ENCODE peak calls at places on chromosomes 4 and X, in six cellular contexts. One of them, this sample, is unnamed.

GRCh38 chr4:183417356-183417755 is 27.1 kb upstream of the CDKN2AIP start:
- DNase-seq in HTR-8/SVneo: no peak
- DNase-seq in HFF-Myc: no peak
- DNase-seq in substantia nigra: no peak
- DNase-seq in activated effector memory CD4-positive, alpha-beta T cell treated with Interleukin-2 at 50 U/mL for 16 hours: no peak
- DNase-seq in stimulated activated CD8-positive, alpha-beta memory T cell treated with anti-CD3 and anti-CD28 coated beads, Interleukin-15, amount 100 ng/mL, for 4 hours: no peak
- DNase-seq in this sample: no peak

GRCh38 chrX:44011505-44011904 is 38.3 kb upstream of the NDP start:
- DNase-seq in stimulated activated CD8-positive, alpha-beta memory T cell treated with anti-CD3 and anti-CD28 coated beads, Interleukin-15, amount 100 ng/mL, for 4 hours: no peak
- DNase-seq in HTR-8/SVneo: no peak
- DNase-seq in HFF-Myc: no peak
- DNase-seq in activated effector memory CD4-positive, alpha-beta T cell treated with Interleukin-2 at 50 U/mL for 16 hours: no peak
- DNase-seq in substantia nigra: no peak
- DNase-seq in this sample: no peak

GRCh38 chr4:16687011-16687410 is 211.4 kb downstream of the LDB2 start:
- DNase-seq in HTR-8/SVneo: no peak
- DNase-seq in substantia nigra: no peak
- DNase-seq in stimulated activated CD8-positive, alpha-beta memory T cell treated with anti-CD3 and anti-CD28 coated beads, Interleukin-15, amount 100 ng/mL, for 4 hours: no peak
- DNase-seq in HFF-Myc: no peak
- DNase-seq in activated effector memory CD4-positive, alpha-beta T cell treated with Interleukin-2 at 50 U/mL for 16 hours: no peak
- DNase-seq in this sample: no peak

GRCh38 chr4:173264245-173264959 is 69.8 kb downstream of the HMGB2 start:
- DNase-seq in HTR-8/SVneo: peak
- DNase-seq in activated effector memory CD4-positive, alpha-beta T cell treated with Interleukin-2 at 50 U/mL for 16 hours: peak
- DNase-seq in stimulated activated CD8-positive, alpha-beta memory T cell treated with anti-CD3 and anti-CD28 coated beads, Interleukin-15, amount 100 ng/mL, for 4 hours: no peak
- DNase-seq in HFF-Myc: peak
- DNase-seq in substantia nigra: no peak
- DNase-seq in this sample: no peak

GRCh38 chrX:68199062-68199848 is 234.0 kb downstream of the OPHN1 start:
- DNase-seq in substantia nigra: no peak
- DNase-seq in HFF-Myc: no peak
- DNase-seq in activated effector memory CD4-positive, alpha-beta T cell treated with Interleukin-2 at 50 U/mL for 16 hours: no peak
- DNase-seq in stimulated activated CD8-positive, alpha-beta memory T cell treated with anti-CD3 and anti-CD28 coated beads, Interleukin-15, amount 100 ng/mL, for 4 hours: no peak
- DNase-seq in HTR-8/SVneo: no peak
- DNase-seq in this sample: no peak

GRCh38 chr4:117514779-117515178 is 429.4 kb upstream of the TRAM1L1 start:
- DNase-seq in stimulated activated CD8-positive, alpha-beta memory T cell treated with anti-CD3 and anti-CD28 coated beads, Interleukin-15, amount 100 ng/mL, for 4 hours: no peak
- DNase-seq in activated effector memory CD4-positive, alpha-beta T cell treated with Interleukin-2 at 50 U/mL for 16 hours: no peak
- DNase-seq in substantia nigra: no peak
- DNase-seq in HFF-Myc: no peak
- DNase-seq in HTR-8/SVneo: no peak
- DNase-seq in this sample: no peak

GRCh38 chrX:7170903-7171302 is 22.9 kb upstream of the PUDP start:
- DNase-seq in HTR-8/SVneo: no peak
- DNase-seq in activated effector memory CD4-positive, alpha-beta T cell treated with Interleukin-2 at 50 U/mL for 16 hours: peak
- DNase-seq in HFF-Myc: no peak
- DNase-seq in stimulated activated CD8-positive, alpha-beta memory T cell treated with anti-CD3 and anti-CD28 coated beads, Interleukin-15, amount 100 ng/mL, for 4 hours: no peak
- DNase-seq in substantia nigra: no peak
- DNase-seq in this sample: no peak

GRCh38 chr4:55819634-55820033 is at the start of gene EXOC1L:
- DNase-seq in stimulated activated CD8-positive, alpha-beta memory T cell treated with anti-CD3 and anti-CD28 coated beads, Interleukin-15, amount 100 ng/mL, for 4 hours: no peak
- DNase-seq in HFF-Myc: no peak
- DNase-seq in substantia nigra: no peak
- DNase-seq in HTR-8/SVneo: no peak
- DNase-seq in activated effector memory CD4-positive, alpha-beta T cell treated with Interleukin-2 at 50 U/mL for 16 hours: no peak
- DNase-seq in this sample: no peak

GRCh38 chr4:4555916-4556315 is 14.1 kb upstream of the STX18 start:
- DNase-seq in stimulated activated CD8-positive, alpha-beta memory T cell treated with anti-CD3 and anti-CD28 coated beads, Interleukin-15, amount 100 ng/mL, for 4 hours: no peak
- DNase-seq in substantia nigra: no peak
- DNase-seq in activated effector memory CD4-positive, alpha-beta T cell treated with Interleukin-2 at 50 U/mL for 16 hours: no peak
- DNase-seq in HTR-8/SVneo: peak
- DNase-seq in HFF-Myc: peak
- DNase-seq in this sample: no peak

GRCh38 chr4:107800058-107800457 is 24.7 kb upstream of the SGMS2 start:
- DNase-seq in HFF-Myc: no peak
- DNase-seq in activated effector memory CD4-positive, alpha-beta T cell treated with Interleukin-2 at 50 U/mL for 16 hours: no peak
- DNase-seq in stimulated activated CD8-positive, alpha-beta memory T cell treated with anti-CD3 and anti-CD28 coated beads, Interleukin-15, amount 100 ng/mL, for 4 hours: no peak
- DNase-seq in substantia nigra: no peak
- DNase-seq in HTR-8/SVneo: no peak
- DNase-seq in this sample: no peak

GRCh38 chr4:83207497-83208105 is 77.0 kb downstream of the COQ2 start:
- DNase-seq in HTR-8/SVneo: peak
- DNase-seq in stimulated activated CD8-positive, alpha-beta memory T cell treated with anti-CD3 and anti-CD28 coated beads, Interleukin-15, amount 100 ng/mL, for 4 hours: no peak
- DNase-seq in substantia nigra: no peak
- DNase-seq in activated effector memory CD4-positive, alpha-beta T cell treated with Interleukin-2 at 50 U/mL for 16 hours: no peak
- DNase-seq in HFF-Myc: peak
- DNase-seq in this sample: no peak

GRCh38 chr4:26031704-26032103 is 117.7 kb downstream of the SMIM20 start:
- DNase-seq in substantia nigra: no peak
- DNase-seq in HFF-Myc: no peak
- DNase-seq in activated effector memory CD4-positive, alpha-beta T cell treated with Interleukin-2 at 50 U/mL for 16 hours: no peak
- DNase-seq in stimulated activated CD8-positive, alpha-beta memory T cell treated with anti-CD3 and anti-CD28 coated beads, Interleukin-15, amount 100 ng/mL, for 4 hours: no peak
- DNase-seq in HTR-8/SVneo: no peak
- DNase-seq in this sample: no peak

GRCh38 chr4:6466756-6467381 is 5.5 kb downstream of the PPP2R2C start:
- DNase-seq in HTR-8/SVneo: no peak
- DNase-seq in substantia nigra: no peak
- DNase-seq in activated effector memory CD4-positive, alpha-beta T cell treated with Interleukin-2 at 50 U/mL for 16 hours: no peak
- DNase-seq in stimulated activated CD8-positive, alpha-beta memory T cell treated with anti-CD3 and anti-CD28 coated beads, Interleukin-15, amount 100 ng/mL, for 4 hours: no peak
- DNase-seq in HFF-Myc: no peak
- DNase-seq in this sample: no peak

GRCh38 chrX:114581528-114582263 is 2.2 kb upstream of the HTR2C start:
- DNase-seq in HTR-8/SVneo: no peak
- DNase-seq in substantia nigra: no peak
- DNase-seq in activated effector memory CD4-positive, alpha-beta T cell treated with Interleukin-2 at 50 U/mL for 16 hours: no peak
- DNase-seq in stimulated activated CD8-positive, alpha-beta memory T cell treated with anti-CD3 and anti-CD28 coated beads, Interleukin-15, amount 100 ng/mL, for 4 hours: no peak
- DNase-seq in HFF-Myc: no peak
- DNase-seq in this sample: no peak

GRCh38 chrX:12548746-12549145 is 242.5 kb upstream of the PRPS2 start:
- DNase-seq in substantia nigra: no peak
- DNase-seq in HTR-8/SVneo: peak
- DNase-seq in HFF-Myc: no peak
- DNase-seq in stimulated activated CD8-positive, alpha-beta memory T cell treated with anti-CD3 and anti-CD28 coated beads, Interleukin-15, amount 100 ng/mL, for 4 hours: no peak
- DNase-seq in activated effector memory CD4-positive, alpha-beta T cell treated with Interleukin-2 at 50 U/mL for 16 hours: no peak
- DNase-seq in this sample: no peak

This sample was measured in T-helper 17 cell.